ENCODE peak calls at places on chromosomes 11 and 22, in ten cellular contexts. S is sigmoid colon, C is uterus, Q is tibial nerve, P is GM12891, N is testis, J is breast epithelium, X is right lobe of liver, K is ovary, A is H54. G is an unnamed sample.

GRCh38 chr11:112455791-112456190 is 195.1 kb upstream of the PLET1 start:
- DNase-seq in N (no peak), S (no peak), Q (no peak), P (no peak), J (no peak), C (no peak), A (no peak), K (no peak), X (no peak), G (no peak)

GRCh38 chr11:57460017-57460755 is at the start of gene RTN4RL2:
- DNase-seq in N (peak), S (no peak), P (peak), K (no peak), C (peak), X (peak), Q (no peak), J (no peak), A (peak), G (no peak)

GRCh38 chr22:22181515-22181959 is 63.0 kb upstream of the VPREB1 start:
- DNase-seq in A (no peak), P (no peak), S (no peak), J (no peak), X (no peak), N (no peak), Q (no peak), K (no peak), C (no peak), G (no peak)

GRCh38 chr11:8707541-8708270 is 25.1 kb downstream of the RPL27A start:
- DNase-seq in A (no peak), X (no peak), J (peak), C (peak), K (peak), P (no peak), S (peak), N (peak), Q (peak), G (peak)

GRCh38 chr22:36758792-36759271 is 17.1 kb downstream of the IFT27 start:
- DNase-seq in C (no peak), X (no peak), K (no peak), S (peak), N (no peak), A (no peak), Q (no peak), J (peak), P (no peak), G (no peak)

GRCh38 chr11:33191456-33191855 is 30.2 kb upstream of the CSTF3 start:
- DNase-seq in J (no peak), N (no peak), Q (no peak), C (no peak), A (no peak), P (no peak), X (no peak), K (no peak), S (no peak), G (no peak)

GRCh38 chr11:118629761-118630661 is 22.6 kb downstream of the PHLDB1 start:
- DNase-seq in A (no peak), N (no peak), Q (no peak), K (no peak), J (no peak), C (no peak), P (no peak), X (no peak), S (no peak), G (no peak)

GRCh38 chr22:23306438-23306921 is 126.2 kb downstream of the BCR start:
- DNase-seq in A (no peak), K (peak), Q (no peak), J (peak), P (no peak), C (peak), N (peak), X (peak), S (no peak), G (peak)

GRCh38 chr11:132058211-132058772 is 687.9 kb downstream of the NTM start:
- DNase-seq in S (no peak), K (peak), P (no peak), J (no peak), X (no peak), C (no peak), N (no peak), Q (no peak), A (no peak), G (no peak)

GRCh38 chr11:7256943-7257342 is 5.2 kb downstream of the SYT9 start:
- DNase-seq in N (no peak), C (no peak), X (peak), P (no peak), S (no peak), K (no peak), Q (no peak), A (no peak), J (no peak), G (no peak)

GRCh38 chr11:74669311-74670160 is 61.7 kb downstream of the CHRDL2 start:
- DNase-seq in N (no peak), C (no peak), J (no peak), S (no peak), P (no peak), K (no peak), Q (no peak), A (no peak), X (no peak), G (peak)

GRCh38 chr11:117528061-117528780 is 200.6 kb downstream of the CEP164 start:
- DNase-seq in K (no peak), Q (no peak), J (no peak), X (no peak), C (no peak), N (peak), P (no peak), A (no peak), S (no peak), G (no peak)

GRCh38 chr11:105910095-105910715 is 111.8 kb downstream of the MSANTD4 start:
- DNase-seq in P (no peak), S (no peak), X (no peak), A (no peak), Q (no peak), J (no peak), N (no peak), K (no peak), C (no peak), G (no peak)

GRCh38 chr11:9153651-9154050 is 62.3 kb upstream of the SCUBE2 start:
- DNase-seq in C (no peak), S (no peak), P (no peak), Q (no peak), X (no peak), N (no peak), A (no peak), J (no peak), K (no peak), G (no peak)

GRCh38 chr11:59216654-59217640 is 4.2 kb upstream of the MPEG1 start:
- DNase-seq in X (no peak), S (peak), C (peak), K (no peak), J (no peak), N (peak), Q (peak), P (no peak), A (no peak), G (no peak)

GRCh38 chr22:20156611-20157415 is 6.0 kb upstream of the CCDC188 start:
- DNase-seq in X (peak), J (peak), A (peak), Q (peak), S (peak), P (peak), N (peak), K (peak), C (peak), G (peak)

GRCh38 chr11:90120191-90120590 is 14.3 kb upstream of the NAALAD2 start:
- DNase-seq in P (no peak), C (no peak), X (no peak), A (no peak), Q (no peak), K (no peak), S (no peak), J (no peak), N (no peak), G (no peak)

GRCh38 chr11:35216962-35217667 is 78.1 kb downstream of the CD44 start:
- DNase-seq in S (no peak), Q (no peak), P (no peak), N (no peak), K (no peak), X (no peak), J (no peak), A (no peak), C (no peak), G (no peak)

GRCh38 chr11:58560842-58561241 is 14.8 kb downstream of the LPXN start:
- DNase-seq in P (no peak), N (no peak), C (no peak), A (no peak), J (no peak), K (no peak), S (no peak), X (no peak), Q (no peak), G (no peak)

GRCh38 chr11:117058761-117059233 is 39.4 kb downstream of the SIK3 start:
- DNase-seq in N (no peak), S (no peak), A (no peak), P (no peak), J (no peak), K (no peak), Q (no peak), C (no peak), X (no peak), G (no peak)

GRCh38 chr22:42945736-42946135 is 69.2 kb downstream of the PACSIN2 start:
- DNase-seq in P (no peak), S (no peak), Q (no peak), N (no peak), K (no peak), C (no peak), A (no peak), X (no peak), J (no peak), G (no peak)

GRCh38 chr11:112464949-112465348 is 204.3 kb upstream of the PLET1 start:
- DNase-seq in X (no peak), K (no peak), J (no peak), A (no peak), C (no peak), S (no peak), P (no peak), N (no peak), Q (no peak), G (no peak)

GRCh38 chr11:70126494-70126893 is 48.4 kb downstream of the ANO1 start:
- DNase-seq in C (no peak), P (no peak), J (no peak), N (no peak), K (no peak), A (no peak), Q (no peak), X (no peak), S (no peak), G (no peak)

GRCh38 chr11:61357233-61357893 is 4.3 kb downstream of the CYB561A3 start:
- DNase-seq in X (no peak), J (no peak), A (no peak), P (no peak), K (no peak), Q (no peak), S (no peak), C (no peak), N (no peak), G (no peak)

GRCh38 chr11:1403721-1404460 is 14.2 kb downstream of the BRSK2 start:
- DNase-seq in N (no peak), K (no peak), X (no peak), S (no peak), J (no peak), A (no peak), Q (no peak), P (no peak), C (no peak), G (no peak)

GRCh38 chr11:31325162-31325561 is 44.4 kb downstream of the DCDC1 start:
- DNase-seq in K (no peak), S (no peak), Q (no peak), P (no peak), A (peak), J (no peak), C (no peak), X (no peak), N (no peak), G (no peak)

GRCh38 chr11:72140661-72141060 is 5.1 kb downstream of the FOLR3 start:
- DNase-seq in A (no peak), N (no peak), Q (no peak), C (no peak), J (no peak), K (no peak), X (peak), S (no peak), P (no peak), G (no peak)

GRCh38 chr11:28343304-28344233 is 235.4 kb downstream of the METTL15 start:
- DNase-seq in J (no peak), S (no peak), C (no peak), N (no peak), P (no peak), A (peak), K (no peak), Q (no peak), X (no peak), G (no peak)

DNA sequence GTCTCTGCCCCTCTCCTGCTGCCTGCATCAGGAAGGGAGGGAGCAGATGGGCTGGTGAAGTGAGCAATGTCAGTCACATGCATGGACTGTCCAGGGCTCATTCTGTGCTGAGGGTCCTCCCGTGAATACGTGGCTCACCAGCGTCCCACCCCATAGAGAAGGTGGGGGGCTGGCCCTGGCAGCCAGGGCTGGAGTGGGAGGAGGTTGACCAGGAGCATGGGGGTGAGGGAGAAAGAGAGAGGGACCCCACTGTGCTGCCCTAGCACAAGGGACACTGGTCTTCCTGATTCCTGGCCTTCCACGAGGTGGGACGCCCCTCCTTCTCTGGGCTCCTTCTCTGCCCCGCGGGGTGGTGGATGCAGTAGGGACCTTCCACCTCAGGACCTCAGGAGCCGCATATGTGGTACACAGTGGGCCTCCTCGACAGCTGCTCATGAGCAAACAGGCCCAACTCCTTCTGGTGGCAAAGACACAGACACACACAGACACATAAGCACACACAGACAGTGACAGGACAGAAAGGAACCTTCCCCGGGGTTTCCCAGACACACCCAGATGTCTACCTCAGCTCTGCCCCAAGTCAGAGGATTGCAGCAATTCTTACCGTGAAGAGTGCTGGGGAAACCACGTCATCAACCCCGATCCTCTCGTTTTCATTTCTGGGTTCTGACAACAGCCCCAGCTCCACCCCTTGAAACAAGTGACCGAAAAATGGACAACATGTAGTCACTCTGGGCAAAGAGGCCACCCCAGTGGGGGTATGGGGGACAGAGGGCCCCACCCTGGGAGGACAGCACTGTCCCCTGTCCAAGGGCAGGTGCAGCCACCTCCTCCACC is 3.6 kb upstream of the APOBEC3A start:
- DNase-seq in N (no peak), K (no peak), C (no peak), J (no peak), Q (no peak), X (peak), A (no peak), S (peak), P (peak), G (no peak)
- TF ChIP-seq POLR2A in N (no peak), K (no peak), C (no peak), J (no peak), Q (no peak), X (no peak), A (no peak), S (no peak), P (peak), G (no peak)

GRCh38 chr22:49177666-49178065 is 650.0 kb downstream of the BRD1 start:
- DNase-seq in P (no peak), A (no peak), Q (no peak), X (no peak), J (no peak), C (no peak), S (no peak), K (no peak), N (no peak), G (no peak)

GRCh38 chr22:49179886-49180682 is 647.6 kb downstream of the BRD1 start:
- DNase-seq in P (no peak), X (no peak), C (no peak), J (no peak), K (no peak), Q (no peak), N (no peak), A (no peak), S (no peak), G (no peak)

GRCh38 chr22:49178246-49179005 is 649.2 kb downstream of the BRD1 start:
- DNase-seq in S (no peak), P (no peak), A (no peak), C (no peak), N (no peak), Q (no peak), K (no peak), X (no peak), J (no peak), G (no peak)

GRCh38 chr22:49179175-49179574 is 648.5 kb downstream of the BRD1 start:
- DNase-seq in J (no peak), A (no peak), N (no peak), K (no peak), S (no peak), X (no peak), P (no peak), Q (no peak), C (no peak), G (no peak)

GRCh38 chr22:49176956-49177355 is 650.7 kb downstream of the BRD1 start:
- DNase-seq in P (no peak), K (no peak), Q (no peak), C (no peak), J (no peak), A (no peak), X (no peak), N (no peak), S (no peak), G (no peak)
- TF ChIP-seq POLR2A in P (no peak), K (no peak), Q (no peak), C (no peak), J (no peak), A (no peak), X (no peak), N (no peak), S (no peak), G (no peak)

GRCh38 chr22:31625661-31626426 is 36.2 kb downstream of the PISD start:
- DNase-seq in A (no peak), N (peak), S (peak), K (peak), C (peak), Q (peak), P (no peak), J (peak), X (no peak), G (no peak)
- TF ChIP-seq POLR2A in A (no peak), N (no peak), S (no peak), K (no peak), C (no peak), Q (no peak), P (no peak), J (no peak), X (no peak), G (no peak)

GRCh38 chr11:123429336-123429735 is 733 bp upstream of the GRAMD1B start:
- DNase-seq in S (no peak), C (no peak), J (no peak), X (no peak), Q (no peak), P (no peak), A (peak), N (no peak), K (no peak), G (peak)

GRCh38 chr11:123430736-123431356 is 777 bp downstream of the GRAMD1B start:
- DNase-seq in S (peak), X (peak), K (peak), J (no peak), A (peak), N (peak), Q (peak), C (peak), P (peak), G (peak)

GRCh38 chr11:123428221-123428631 is 1.8 kb upstream of the GRAMD1B start:
- DNase-seq in X (no peak), C (peak), S (no peak), A (no peak), P (no peak), Q (no peak), N (no peak), J (no peak), K (peak), G (peak)

GRCh38 chr11:123431619-123432018 is 1.6 kb downstream of the GRAMD1B start:
- DNase-seq in Q (no peak), J (no peak), S (no peak), A (no peak), P (no peak), K (no peak), N (no peak), X (no peak), C (no peak), G (peak)

DNA sequence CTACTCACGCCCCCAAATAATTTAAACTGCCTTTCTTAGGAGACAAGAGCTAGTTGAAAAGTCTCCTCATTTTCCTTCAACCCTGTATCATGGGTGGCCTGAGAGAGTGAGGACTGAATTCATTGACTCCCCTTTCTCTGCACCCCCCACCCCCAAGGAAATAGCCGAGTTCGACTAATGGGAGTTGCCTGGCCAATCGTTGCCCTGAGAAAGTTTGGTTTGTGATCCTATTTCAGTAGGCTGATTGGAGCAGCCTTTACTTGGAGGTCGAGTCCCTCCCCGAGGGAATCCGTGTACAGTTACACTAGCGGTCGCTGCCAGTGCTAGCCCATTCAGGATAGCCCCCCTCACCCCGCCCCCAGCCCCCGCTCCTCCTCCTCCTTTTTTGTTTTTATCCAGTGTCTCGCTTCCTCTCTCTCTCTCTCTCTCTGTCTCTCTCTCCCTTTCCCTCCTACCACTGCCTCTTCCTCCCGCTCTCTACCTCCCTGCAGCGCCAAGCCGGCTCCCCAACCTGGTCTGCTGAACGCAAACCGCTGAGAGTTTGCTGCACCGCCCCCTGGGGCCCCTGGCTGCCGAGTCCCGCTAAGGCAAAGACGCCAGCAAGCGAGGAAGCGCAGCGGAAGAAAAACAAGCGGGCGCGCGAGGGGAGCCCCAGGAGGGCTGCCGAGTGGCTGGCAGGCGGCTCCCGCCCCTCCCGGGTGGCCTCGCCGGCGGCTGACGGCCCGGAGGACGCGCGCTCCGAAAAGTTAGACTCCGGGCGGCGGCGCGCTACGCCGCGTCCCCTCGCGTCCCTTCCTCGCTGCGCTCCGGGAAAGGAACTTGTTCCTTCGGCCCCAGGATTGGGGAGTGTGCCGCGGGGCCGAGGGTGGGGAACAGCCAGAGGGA is at the start of gene GRAMD1B:
- DNase-seq in K (peak), P (peak), C (peak), S (no peak), N (peak), X (peak), Q (no peak), J (no peak), A (peak), G (no peak)
- TF ChIP-seq POLR2A in K (no peak), P (no peak), C (no peak), S (no peak), N (no peak), X (no peak), Q (no peak), J (no peak), A (peak), G (no peak)

GRCh38 chr11:65589444-65590239 is 6.0 kb downstream of the KCNK7 start:
- DNase-seq in P (peak), C (no peak), Q (no peak), N (no peak), X (no peak), S (peak), A (no peak), J (no peak), K (no peak), G (no peak)

GRCh38 chr11:65586676-65587075 is 8.9 kb downstream of the KCNK7 start:
- DNase-seq in S (no peak), X (no peak), A (no peak), K (no peak), N (no peak), C (no peak), P (no peak), Q (no peak), J (no peak), G (no peak)

GRCh38 chr11:65586247-65586630 is 9.4 kb downstream of the KCNK7 start:
- DNase-seq in K (no peak), N (no peak), X (no peak), S (no peak), J (no peak), Q (no peak), A (no peak), P (no peak), C (no peak), G (no peak)

GRCh38 chr11:65590240-65590738 is 5.3 kb downstream of the KCNK7 start:
- DNase-seq in P (no peak), J (no peak), S (peak), Q (no peak), A (no peak), C (no peak), N (peak), K (peak), X (no peak), G (no peak)

GRCh38 chr11:65588199-65589054 is 7.2 kb downstream of the KCNK7 start:
- DNase-seq in N (peak), Q (no peak), K (peak), X (peak), P (peak), C (no peak), A (peak), J (no peak), S (peak), G (no peak)
- TF ChIP-seq POLR2A in N (no peak), Q (no peak), K (no peak), X (no peak), P (no peak), C (no peak), A (no peak), J (no peak), S (no peak), G (no peak)